ENCODE peak calls at places on chromosomes 11 and 22, in four cellular contexts. Q, F, G and O are unnamed samples.
A peak's percentile ranks its signal among the peaks of the same experiment; 100 is the strongest.

GRCh38 chr11:78039919-78040671 is 17.0 kb upstream of the KCTD14 start:
- DNase-seq in Q (peak; percentile 82), F (peak; percentile 34), G (peak; percentile 75), O (peak; percentile 30)

GRCh38 chr11:99791354-99791753 is 770.6 kb downstream of the CNTN5 start:
- DNase-seq in Q (no peak), F (no peak), G (no peak), O (no peak)

GRCh38 chr11:22715971-22716370 is 49.6 kb downstream of the GAS2 start:
- DNase-seq in Q (no peak), F (no peak), G (no peak), O (no peak)

GRCh38 chr11:110050201-110050506 is 43.0 kb upstream of the ZC3H12C start:
- DNase-seq in Q (peak; percentile 50), F (no peak), G (no peak), O (no peak)

GRCh38 chr11:61007971-61008896 is 36.8 kb downstream of the CD6 start:
- DNase-seq in Q (no peak), F (no peak), G (no peak), O (peak; percentile 56)

GRCh38 chr22:31269892-31270574 is 22.3 kb downstream of the PIK3IP1 start:
- DNase-seq in Q (no peak), F (no peak), G (no peak), O (no peak)

GRCh38 chr11:20015529-20016427 is 144.5 kb downstream of the DBX1 start:
- DNase-seq in Q (no peak), F (no peak), G (no peak), O (no peak)

GRCh38 chr11:131593301-131593700 is 222.9 kb downstream of the NTM start:
- DNase-seq in Q (no peak), F (no peak), G (no peak), O (no peak)

GRCh38 chr11:71251159-71251721 is 1.1 kb downstream of the SHANK2 start:
- DNase-seq in Q (peak; percentile 91), F (no peak), G (no peak), O (no peak)

GRCh38 chr11:73838443-73839122 is 38.1 kb downstream of the COA4 start:
- DNase-seq in Q (no peak), F (no peak), G (peak; percentile 36), O (no peak)

DNA sequence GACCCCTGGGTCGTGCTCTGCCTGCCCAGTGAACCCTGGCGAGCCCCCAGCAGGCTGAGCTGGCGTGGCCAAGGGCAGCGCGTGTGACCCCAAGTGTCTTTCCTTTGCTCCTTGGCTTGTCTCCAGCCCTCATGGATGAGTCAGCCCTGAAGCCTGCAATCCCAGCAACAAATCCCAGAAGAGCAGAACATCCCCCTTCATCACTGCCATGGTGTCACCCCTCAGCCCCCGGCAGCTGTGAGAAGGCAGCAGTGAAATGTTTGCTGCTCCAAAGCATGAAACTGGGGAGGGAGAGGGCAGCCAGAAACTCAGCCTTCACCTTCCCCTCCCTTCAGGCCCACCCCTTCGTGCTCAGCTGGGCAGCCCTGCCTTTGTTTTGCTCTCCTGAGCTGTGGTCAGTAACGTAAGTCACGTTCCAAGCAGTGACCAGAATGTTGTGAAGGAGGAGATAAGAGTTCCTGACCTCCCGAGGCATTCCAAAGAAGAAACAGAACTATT is 29.8 kb downstream of the ADAMTS15 start:
- DNase-seq in Q (no peak), F (peak; percentile 22), G (peak; percentile 89), O (peak; percentile 40)
- H3K27ac ChIP-seq in Q (no peak overlapping the region), F (peak overlapping the region; percentile 43), G (peak overlapping the region; percentile 81), O (no peak overlapping the region)

GRCh38 chr11:125412177-125412496 is 83.9 kb downstream of the FEZ1 start:
- DNase-seq in Q (no peak), F (no peak), G (no peak), O (no peak)

GRCh38 chr11:125407046-125407445 is 89.0 kb downstream of the FEZ1 start:
- DNase-seq in Q (no peak), F (no peak), G (no peak), O (no peak)

GRCh38 chr11:125404811-125405481 is 91.1 kb downstream of the FEZ1 start:
- DNase-seq in Q (peak; percentile 86), F (peak; percentile 42), G (peak; percentile 37), O (peak; percentile 62)

GRCh38 chr11:125410091-125410490 is 86.0 kb downstream of the FEZ1 start:
- DNase-seq in Q (no peak), F (no peak), G (peak; percentile 69), O (no peak)

GRCh38 chr11:125408281-125408680 is 87.8 kb downstream of the FEZ1 start:
- DNase-seq in Q (no peak), F (no peak), G (no peak), O (no peak)
- H3K27ac ChIP-seq in Q (no peak overlapping the region), F (no peak overlapping the region), G (no peak overlapping the region), O (no peak overlapping the region)

GRCh38 chr11:126391970-126392637 is 36.6 kb downstream of the ST3GAL4 start:
- DNase-seq in Q (no peak), F (no peak), G (no peak), O (peak; percentile 71)

GRCh38 chr11:126391286-126391954 is 35.9 kb downstream of the ST3GAL4 start:
- DNase-seq in Q (no peak), F (no peak), G (no peak), O (no peak)

GRCh38 chr11:126394036-126394435 is 38.5 kb downstream of the ST3GAL4 start:
- DNase-seq in Q (no peak), F (no peak), G (no peak), O (no peak)

GRCh38 chr11:126393143-126393542 is 37.7 kb downstream of the ST3GAL4 start:
- DNase-seq in Q (no peak), F (no peak), G (no peak), O (no peak)

GRCh38 chr11:126392638-126393023 is 37.1 kb downstream of the ST3GAL4 start:
- DNase-seq in Q (no peak), F (no peak), G (no peak), O (no peak)
- H3K27ac ChIP-seq in Q (no peak overlapping the region), F (peak overlapping the region; percentile 1), G (no peak overlapping the region), O (peak overlapping the region; percentile 78)

DNA sequence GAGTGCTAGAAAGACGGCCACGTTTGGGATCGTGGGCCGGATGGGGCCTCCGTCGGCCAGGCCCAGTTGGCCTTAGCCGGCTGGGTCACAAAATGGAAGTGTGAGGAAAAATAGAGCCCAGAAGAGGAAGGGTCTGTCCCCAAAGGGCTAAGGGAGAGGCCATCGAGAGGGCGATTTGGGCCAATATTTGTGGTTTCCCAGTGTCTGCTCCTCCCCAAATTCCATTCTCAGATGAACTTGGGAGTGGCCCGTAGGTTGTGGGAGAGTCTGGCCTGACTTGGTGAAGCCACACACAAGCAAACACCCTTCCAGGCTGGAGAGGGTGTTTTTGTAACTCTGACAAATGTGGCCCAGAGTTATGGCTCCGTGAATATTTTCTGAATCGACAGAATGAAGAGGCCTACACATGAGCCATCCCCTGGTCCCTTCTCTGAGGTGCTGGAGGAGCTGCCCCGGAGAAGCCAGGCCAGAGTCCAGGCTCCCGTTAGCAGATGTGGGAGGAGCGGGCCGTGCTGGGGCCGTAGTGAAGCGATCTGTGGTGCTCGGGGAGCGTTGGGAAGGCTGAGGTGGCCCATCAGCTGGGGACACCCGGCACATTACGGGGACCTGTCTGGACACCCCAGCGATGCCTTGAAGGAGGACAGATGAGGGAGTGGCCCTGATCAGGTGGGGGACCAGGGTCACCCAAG is 73.5 kb upstream of the PPARA start:
- DNase-seq in Q (peak; percentile 81), F (no peak), G (no peak), O (no peak)
- H3K27ac ChIP-seq in Q (peak overlapping the region; percentile 97), F (peak overlapping the region; percentile 100), G (peak overlapping the region; percentile 40), O (peak overlapping the region; percentile 99)

GRCh38 chr22:42641801-42642413 is 1.5 kb upstream of the ATP5MGL start:
- DNase-seq in Q (no peak), F (no peak), G (no peak), O (no peak)
- H3K27ac ChIP-seq in Q (no peak overlapping the region), F (no peak overlapping the region), G (peak overlapping the region; percentile 40), O (no peak overlapping the region)

GRCh38 chr22:29071261-29072045 is 1.4 kb upstream of the KREMEN1 start:
- DNase-seq in Q (peak; percentile 76), F (no peak), G (no peak), O (no peak)

GRCh38 chr22:29074276-29074625 is 1.4 kb downstream of the KREMEN1 start:
- DNase-seq in Q (peak; percentile 61), F (no peak), G (no peak), O (no peak)

GRCh38 chr22:29072193-29072978 is 449 bp upstream of the KREMEN1 start:
- DNase-seq in Q (peak; percentile 99), F (peak; percentile 71), G (peak; percentile 39), O (peak; percentile 33)

GRCh38 chr22:29072979-29073617 is at the start of gene KREMEN1:
- DNase-seq in Q (no peak), F (no peak), G (no peak), O (no peak)

DNA sequence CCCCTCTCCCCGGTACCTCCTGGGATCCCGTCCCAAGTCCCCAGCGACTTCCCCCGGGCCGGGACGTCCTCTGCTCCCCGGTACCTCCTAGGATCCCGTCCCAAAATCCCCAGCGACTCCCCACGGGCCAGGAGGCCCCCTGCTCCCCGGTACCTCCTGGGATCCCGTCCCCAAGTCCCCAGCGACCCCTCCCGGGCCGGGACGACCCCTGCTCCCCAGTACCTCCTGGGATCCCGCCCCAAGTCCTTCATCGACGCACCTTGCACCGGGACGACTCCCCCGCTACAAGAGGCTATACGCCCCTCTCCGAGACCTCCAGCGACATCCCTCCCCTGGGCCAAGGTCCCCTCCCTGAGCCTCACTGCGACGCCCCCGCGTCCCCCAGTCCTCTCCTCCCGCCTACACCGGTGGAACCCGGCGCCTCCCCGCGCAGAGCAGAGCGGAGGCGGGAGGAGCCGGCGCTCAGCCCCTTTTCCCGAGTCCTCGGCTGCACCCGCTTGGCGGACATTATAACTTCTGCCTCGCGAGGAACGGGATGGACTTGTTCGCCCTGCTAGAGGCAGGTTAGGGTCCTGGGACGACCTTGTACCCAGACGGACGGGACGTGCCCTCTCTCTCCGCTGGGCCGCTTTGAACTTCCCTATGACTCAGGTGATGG is 912 bp downstream of the KREMEN1 start:
- DNase-seq in Q (peak; percentile 87), F (no peak), G (no peak), O (no peak)
- H3K27ac ChIP-seq in Q (no peak overlapping the region), F (peak overlapping the region; percentile 83), G (no peak overlapping the region), O (peak overlapping the region; percentile 19)

DNA sequence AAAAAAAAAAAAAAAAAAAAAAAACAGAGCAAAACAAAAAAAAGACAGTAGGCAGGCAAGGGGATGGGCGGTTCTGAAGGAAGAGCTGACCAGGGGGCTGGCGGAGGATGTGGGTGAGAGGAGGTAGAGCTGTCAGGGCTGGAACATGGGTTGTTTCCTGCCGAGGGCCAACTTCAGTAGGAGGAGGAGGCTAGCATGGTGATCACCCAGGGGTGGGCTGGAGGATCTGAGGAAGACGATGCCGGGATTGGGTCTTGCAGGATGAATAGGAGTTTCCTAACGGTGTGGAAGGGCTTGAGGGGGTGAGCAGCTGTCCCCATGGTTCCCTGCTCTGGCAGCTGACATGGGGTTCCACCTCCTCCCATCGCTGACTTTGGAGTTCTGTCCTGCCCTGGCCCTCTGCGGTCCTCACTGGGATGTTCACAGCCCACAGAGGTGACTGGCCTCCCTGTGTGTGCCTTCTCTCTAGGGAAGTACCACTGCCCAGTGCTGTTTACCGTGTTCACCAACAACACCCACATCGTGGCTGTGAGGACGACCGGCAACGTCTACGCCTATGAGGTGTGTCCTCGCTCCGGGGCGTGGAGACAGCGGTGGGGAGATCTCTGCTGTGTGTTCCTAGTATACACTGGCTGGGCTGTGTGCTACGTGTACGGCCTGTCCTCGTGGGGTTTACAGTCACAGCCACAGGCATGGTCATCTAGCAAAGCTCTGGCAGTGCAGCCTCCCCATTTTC is 15.2 kb downstream of the PPIL2 start:
- DNase-seq in Q (no peak), F (no peak), G (no peak), O (no peak)
- H3K27ac ChIP-seq in Q (peak overlapping the region; percentile 70), F (no peak overlapping the region), G (no peak overlapping the region), O (no peak overlapping the region)